ENCODE peak calls at places on chromosomes 13 and 19, in seven cellular contexts. H is tibial nerve, T is transverse colon, Y is A549, J is K562, K is H1, F is sigmoid colon. Q is an unnamed sample. For H3K4me1, the result is how much of the 10 kb centered on the place peaks cover.

GRCh38 chr19:15252398-15253018 is 20.3 kb upstream of the EPHX3 start:
- DNase-seq in H (no peak), T (no peak), Y (peak), J (no peak), K (peak), F (no peak), Q (no peak)

GRCh38 chr13:51804295-51805172 is 571 bp upstream of the DHRS12 start:
- DNase-seq in H (no peak), T (peak), Y (no peak), J (no peak), K (no peak), F (peak), Q (peak)

GRCh38 chr19:29752450-29753025 is 37.5 kb upstream of the C19orf12 start:
- DNase-seq in H (no peak), T (no peak), Y (no peak), J (no peak), K (no peak), F (no peak), Q (no peak)

GRCh38 chr19:41906271-41906670 is 22.0 kb downstream of the ERFL start:
- DNase-seq in H (no peak), T (no peak), Y (no peak), J (no peak), K (no peak), F (no peak), Q (no peak)

GRCh38 chr13:102658678-102659077 is 36.2 kb downstream of the METTL21C start:
- DNase-seq in H (no peak), T (no peak), Y (no peak), J (no peak), K (no peak), F (no peak), Q (no peak)

GRCh38 chr13:113741101-113741731 is 17.8 kb upstream of the TMEM255B start:
- DNase-seq in H (no peak), T (no peak), Y (no peak), J (no peak), K (no peak), F (no peak), Q (no peak)

GRCh38 chr19:33124207-33125098 is 7.5 kb upstream of the WDR88 start:
- DNase-seq in H (no peak), T (no peak), Y (no peak), J (peak), K (no peak), F (no peak), Q (no peak)

GRCh38 chr19:42270346-42271044 is 1.4 kb downstream of the CIC start:
- DNase-seq in H (peak), T (peak), Y (peak), J (no peak), K (no peak), F (peak), Q (peak)

GRCh38 chr13:100789481-100789880 is 114.9 kb upstream of the TMTC4 start:
- DNase-seq in H (no peak), T (no peak), Y (no peak), J (no peak), K (no peak), F (no peak), Q (no peak)

GRCh38 chr13:18235756-18236527 is 945.7 kb downstream of the TUBA3C start:
- DNase-seq in H (no peak), T (no peak), Y (no peak), J (no peak), K (no peak), F (no peak), Q (no peak)

GRCh38 chr13:41502676-41503075 is 45.3 kb downstream of the RGCC start:
- DNase-seq in H (no peak), T (peak), Y (no peak), J (no peak), K (no peak), F (no peak), Q (no peak)

GRCh38 chr19:39677931-39678889 is 22.5 kb downstream of the LGALS16 start:
- DNase-seq in H (no peak), T (no peak), Y (peak), J (no peak), K (no peak), F (no peak), Q (no peak)

GRCh38 chr13:74573654-74574053 is 439.4 kb upstream of the KLF12 start:
- DNase-seq in H (no peak), T (no peak), Y (peak), J (peak), K (peak), F (no peak), Q (no peak)

GRCh38 chr13:95564948-95565347 is 12.4 kb downstream of the CLDN10 start:
- DNase-seq in H (no peak), T (no peak), Y (no peak), J (no peak), K (no peak), F (no peak), Q (no peak)

GRCh38 chr19:55626350-55626749 is 2.0 kb upstream of the ZNF784 start:
- DNase-seq in H (no peak), T (no peak), Y (no peak), J (no peak), K (no peak), F (no peak), Q (no peak)

GRCh38 chr13:75393839-75394238 is 88.1 kb downstream of the TBC1D4 start:
- DNase-seq in H (no peak), T (no peak), Y (no peak), J (no peak), K (no peak), F (no peak), Q (no peak)

GRCh38 chr13:68551701-68552522 is 1321.8 kb upstream of the PCDH9 start:
- DNase-seq in H (no peak), T (no peak), Y (no peak), J (no peak), K (no peak), F (no peak), Q (no peak)

GRCh38 chr13:85137516-85137915 is 661.7 kb downstream of the SLITRK6 start:
- DNase-seq in H (no peak), T (no peak), Y (no peak), J (no peak), K (no peak), F (no peak), Q (no peak)

GRCh38 chr13:112324121-112324520 is 52.0 kb upstream of the SPACA7 start:
- DNase-seq in H (no peak), T (no peak), Y (no peak), J (no peak), K (no peak), F (no peak), Q (no peak)

GRCh38 chr19:16036397-16036925 is 39.8 kb upstream of the TPM4 start:
- DNase-seq in H (no peak), T (no peak), Y (no peak), J (no peak), K (no peak), F (peak), Q (no peak)

GRCh38 chr19:3441089-3441985 is 39.0 kb downstream of the SMIM24 start:
- DNase-seq in H (no peak), T (no peak), Y (no peak), J (no peak), K (no peak), F (peak), Q (no peak)

GRCh38 chr19:16204005-16204294 is 6.2 kb downstream of the AP1M1 start:
- DNase-seq in H (no peak), T (no peak), Y (no peak), J (no peak), K (no peak), F (no peak), Q (no peak)

GRCh38 chr19:38304866-38305429 is 897 bp downstream of the C19orf33 start:
- DNase-seq in H (peak), T (peak), Y (peak), J (peak), K (peak), F (no peak), Q (no peak)

GRCh38 chr13:29438772-29439171 is 156.7 kb downstream of the SLC7A1 start:
- DNase-seq in H (no peak), T (no peak), Y (no peak), J (no peak), K (no peak), F (no peak), Q (peak)
- TF ChIP-seq EP300 in H (no peak), T (no peak), Y (no peak), J (no peak), K (no peak), F (no peak), Q (no peak)

GRCh38 chr13:48155850-48156249 is 60.9 kb upstream of the MED4 start:
- DNase-seq in H (no peak), T (no peak), Y (peak), J (no peak), K (no peak), F (no peak), Q (no peak)
- H3K4me1 ChIP-seq in H (under half), T (under half), Y (under half), J (under half), K (under half), F (under half), Q (under half)

DNA sequence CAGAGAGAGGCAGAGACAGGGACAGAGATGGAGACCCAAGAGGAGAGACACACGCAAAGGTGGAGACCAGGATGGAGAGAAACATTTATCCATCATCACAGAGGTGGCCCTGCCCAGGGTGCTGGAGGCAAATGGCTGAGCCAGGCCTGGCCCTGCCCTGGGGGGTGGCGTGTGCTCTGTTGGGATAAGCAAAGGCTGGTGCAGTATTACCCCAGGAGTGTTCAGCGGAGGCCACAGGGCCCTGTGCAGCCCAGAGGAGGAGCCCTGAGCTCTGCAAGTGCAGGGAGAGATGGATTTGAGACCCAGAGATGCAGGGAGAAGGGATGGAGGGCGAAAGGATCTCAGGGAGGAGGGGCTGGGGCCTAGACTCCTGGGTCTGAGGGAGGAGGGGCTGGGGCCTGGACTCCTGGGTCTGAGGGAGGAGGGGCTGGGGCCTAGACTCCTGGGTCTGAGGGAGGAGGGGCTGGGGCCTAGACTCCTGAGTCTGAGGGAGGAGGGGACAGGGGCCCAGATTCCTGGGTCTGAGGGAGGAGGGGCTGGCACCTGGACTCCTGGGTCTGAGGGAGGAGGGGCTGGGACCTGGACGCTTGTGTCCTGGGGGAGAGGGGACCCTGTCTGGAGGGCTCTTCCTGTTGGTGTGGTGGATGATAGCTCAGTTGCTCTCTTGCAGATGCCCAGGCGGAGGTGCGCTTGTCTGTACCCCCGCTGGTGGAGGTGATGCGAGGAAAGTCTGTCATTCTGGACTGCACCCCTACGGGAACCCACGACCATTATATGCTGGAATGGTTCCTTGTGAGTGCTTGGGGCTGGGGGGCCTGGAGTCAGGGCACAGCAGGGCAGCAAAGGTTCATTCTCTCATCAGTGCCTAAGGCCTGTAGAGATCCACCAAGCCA is 1.9 kb downstream of the BCAM start:
- DNase-seq in H (no peak), T (no peak), Y (no peak), J (peak), K (no peak), F (no peak), Q (no peak)
- H3K4me3 ChIP-seq in H (no peak), T (no peak), Y (no peak), J (no peak), K (no peak), F (no peak), Q (no peak)

DNA sequence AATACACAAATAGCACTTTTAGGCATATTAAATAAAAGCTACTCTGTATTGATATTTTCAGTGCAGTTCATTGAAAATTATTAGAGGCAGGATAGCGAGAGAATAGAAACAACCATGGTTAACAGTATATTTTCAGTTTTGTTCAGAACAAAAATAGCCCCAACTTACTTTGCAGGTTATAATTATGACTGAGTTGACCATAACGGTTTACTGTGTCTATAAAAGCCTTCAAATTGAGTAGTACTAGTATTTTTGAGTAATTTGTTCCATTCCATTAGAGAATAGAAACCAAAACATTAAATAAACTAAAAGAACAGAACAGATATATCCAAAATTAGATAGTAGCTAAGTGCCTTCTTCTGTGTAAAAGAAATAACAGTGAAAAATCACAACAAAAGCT is 1108.4 kb upstream of the PCDH20 start:
- DNase-seq in H (no peak), T (no peak), Y (no peak), J (no peak), K (no peak), F (no peak), Q (no peak)
- TF ChIP-seq EP300 in H (no peak), T (no peak), Y (no peak), J (no peak), K (no peak), F (no peak), Q (no peak)

DNA sequence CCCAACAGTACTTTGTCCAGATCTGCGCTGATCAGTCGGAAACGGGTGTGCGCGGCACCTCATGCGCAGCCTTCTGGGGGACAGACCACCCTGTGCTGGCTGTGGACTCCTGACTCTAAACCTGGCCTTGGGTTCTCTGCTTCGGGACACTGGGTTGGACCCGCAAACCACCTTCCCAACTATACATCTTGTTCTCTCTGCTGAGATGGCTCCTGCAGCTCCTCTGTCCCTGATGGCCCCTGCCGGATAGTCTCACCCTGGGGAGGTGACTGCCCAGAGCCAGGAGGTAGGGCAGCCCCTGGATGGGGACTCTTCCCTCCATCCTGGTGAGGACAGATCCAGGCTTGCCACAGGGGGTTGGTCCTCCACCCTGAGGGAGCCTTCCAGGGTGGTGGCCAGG is 23.3 kb downstream of the RFX1 start:
- DNase-seq in H (no peak), T (no peak), Y (no peak), J (no peak), K (no peak), F (no peak), Q (no peak)
- H3K4me1 ChIP-seq in H (half or more), T (under half), Y (under half), J (under half), K (under half), F (under half), Q (under half)

GRCh38 chr19:46383846-46384245 is 29.5 kb downstream of the CCDC8 start:
- DNase-seq in H (no peak), T (no peak), Y (no peak), J (no peak), K (no peak), F (peak), Q (no peak)

GRCh38 chr19:46380690-46381089 is 32.7 kb downstream of the CCDC8 start:
- DNase-seq in H (no peak), T (no peak), Y (no peak), J (no peak), K (no peak), F (no peak), Q (no peak)

GRCh38 chr19:46381746-46382345 is 31.5 kb downstream of the CCDC8 start:
- DNase-seq in H (no peak), T (no peak), Y (no peak), J (no peak), K (no peak), F (peak), Q (no peak)

GRCh38 chr19:46383171-46383815 is 30.1 kb downstream of the CCDC8 start:
- DNase-seq in H (no peak), T (no peak), Y (no peak), J (no peak), K (no peak), F (peak), Q (no peak)

DNA sequence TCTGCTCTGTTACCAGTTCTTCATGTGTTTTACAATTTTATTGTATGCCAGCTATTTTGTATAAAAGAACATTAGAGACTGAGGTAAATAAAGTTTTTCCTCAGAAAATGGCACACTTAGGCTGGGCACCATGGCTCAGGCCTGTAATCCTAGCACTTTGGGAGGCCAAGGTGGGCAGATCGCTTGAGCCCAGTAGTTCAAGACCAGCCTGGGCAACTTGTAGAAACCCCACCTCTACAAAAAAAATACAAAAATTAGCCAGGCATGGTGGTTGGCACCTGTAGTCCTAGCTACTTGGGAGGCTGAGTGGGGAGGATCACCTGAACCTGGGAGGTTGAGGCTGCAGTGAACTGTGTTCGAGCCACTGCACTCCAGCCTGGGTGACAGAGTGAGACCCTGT is 32.0 kb downstream of the CCDC8 start:
- DNase-seq in H (no peak), T (no peak), Y (no peak), J (no peak), K (no peak), F (peak), Q (peak)
- H3K4me3 ChIP-seq in H (no peak), T (no peak), Y (no peak), J (no peak), K (no peak), F (no peak), Q (no peak)

DNA sequence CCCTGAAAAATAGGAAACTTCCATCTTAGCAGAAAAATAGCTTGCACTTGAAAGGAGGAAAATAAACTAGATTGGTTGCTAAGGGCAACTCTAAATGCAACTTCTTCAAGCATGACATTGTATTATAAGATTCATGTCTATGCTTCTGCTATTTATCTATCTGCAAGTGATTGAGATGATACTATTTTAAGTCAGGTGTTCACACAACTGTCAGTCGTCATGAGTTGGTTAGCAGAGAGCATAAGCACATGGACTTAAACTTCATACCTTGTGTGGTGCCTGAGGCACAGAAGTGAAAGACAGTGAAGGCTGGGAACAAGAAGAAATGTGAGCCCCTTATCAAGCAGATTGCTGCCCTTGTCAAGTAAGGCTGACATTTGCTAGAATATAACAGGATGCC is 82.9 kb downstream of the SLITRK5 start:
- DNase-seq in H (no peak), T (no peak), Y (no peak), J (no peak), K (no peak), F (no peak), Q (no peak)
- TF ChIP-seq EP300 in H (no peak), T (no peak), Y (no peak), J (no peak), K (no peak), F (no peak), Q (no peak)

DNA sequence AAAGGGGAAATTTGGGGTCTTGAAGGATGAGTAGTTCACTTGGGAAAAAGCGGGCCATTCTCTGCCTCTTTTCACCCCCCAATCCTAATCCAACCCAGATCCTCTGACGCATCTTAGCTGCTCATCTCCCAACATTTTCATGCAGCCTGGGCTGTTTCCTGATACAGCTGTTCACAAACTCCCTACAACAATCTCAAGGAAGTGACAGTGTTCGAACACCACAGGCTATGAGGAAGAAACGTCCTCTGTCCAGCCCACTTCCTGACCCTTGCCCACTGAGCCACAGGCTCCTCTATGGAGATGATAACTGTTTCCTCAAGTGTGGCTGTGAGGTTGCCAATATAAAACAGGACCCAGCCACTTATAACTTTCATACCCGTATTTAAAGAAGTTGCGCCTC is 16.2 kb downstream of the LMTK3 start:
- DNase-seq in H (no peak), T (no peak), Y (no peak), J (no peak), K (no peak), F (no peak), Q (no peak)
- H3K4me1 ChIP-seq in H (under half), T (under half), Y (under half), J (under half), K (under half), F (under half), Q (under half)

GRCh38 chr13:24540236-24541126 is 27.9 kb upstream of the PARP4 start:
- DNase-seq in H (no peak), T (no peak), Y (peak), J (peak), K (peak), F (no peak), Q (no peak)
- H3K4me3 ChIP-seq in H (no peak), T (no peak), Y (no peak), J (no peak), K (peak), F (no peak), Q (no peak)

Q was measured in ovary.